ENCODE peak calls at places on chromosome 12, in five cellular contexts. One of them, this sample, is unnamed.

GRCh38 chr12:96989916-96990315 is 82.9 kb downstream of the NEDD1 start:
- DNase-seq in endothelial cell: peak
- DNase-seq in NCI-H1694 treated with DMSO at 0.1 percent for 48 hours: no peak
- DNase-seq in GM18507: no peak
- DNase-seq in NCI-H1417: peak
- DNase-seq in this sample: no peak

GRCh38 chr12:96220902-96221301 is 26.7 kb downstream of the ELK3 start:
- DNase-seq in endothelial cell: no peak
- DNase-seq in NCI-H1694 treated with DMSO at 0.1 percent for 48 hours: no peak
- DNase-seq in GM18507: no peak
- DNase-seq in NCI-H1417: no peak
- DNase-seq in this sample: no peak

GRCh38 chr12:104671407-104672095 is 214.8 kb downstream of the CHST11 start:
- DNase-seq in NCI-H1417: peak
- DNase-seq in endothelial cell: no peak
- DNase-seq in NCI-H1694 treated with DMSO at 0.1 percent for 48 hours: no peak
- DNase-seq in GM18507: peak
- DNase-seq in this sample: no peak

GRCh38 chr12:94498073-94498472 is 38.4 kb upstream of the CEP83 start:
- DNase-seq in NCI-H1694 treated with DMSO at 0.1 percent for 48 hours: no peak
- DNase-seq in NCI-H1417: no peak
- DNase-seq in endothelial cell: no peak
- DNase-seq in GM18507: no peak
- DNase-seq in this sample: no peak

GRCh38 chr12:19707948-19708409 is 268.7 kb downstream of the AEBP2 start:
- DNase-seq in NCI-H1417: no peak
- DNase-seq in endothelial cell: no peak
- DNase-seq in NCI-H1694 treated with DMSO at 0.1 percent for 48 hours: no peak
- DNase-seq in GM18507: no peak
- DNase-seq in this sample: no peak

GRCh38 chr12:51442324-51442723 is 17.7 kb downstream of the SLC4A8 start:
- DNase-seq in endothelial cell: no peak
- DNase-seq in NCI-H1417: no peak
- DNase-seq in NCI-H1694 treated with DMSO at 0.1 percent for 48 hours: no peak
- DNase-seq in GM18507: no peak
- DNase-seq in this sample: no peak

GRCh38 chr12:98741229-98741614 is 96.1 kb downstream of the APAF1 start:
- DNase-seq in endothelial cell: no peak
- DNase-seq in GM18507: no peak
- DNase-seq in NCI-H1417: no peak
- DNase-seq in NCI-H1694 treated with DMSO at 0.1 percent for 48 hours: no peak
- DNase-seq in this sample: no peak

GRCh38 chr12:123444396-123445026 is 8.0 kb upstream of the RILPL2 start:
- DNase-seq in NCI-H1417: peak
- DNase-seq in NCI-H1694 treated with DMSO at 0.1 percent for 48 hours: no peak
- DNase-seq in GM18507: no peak
- DNase-seq in endothelial cell: no peak
- DNase-seq in this sample: no peak

GRCh38 chr12:21813125-21813524 is 38.6 kb upstream of the KCNJ8 start:
- DNase-seq in NCI-H1417: no peak
- DNase-seq in GM18507: no peak
- DNase-seq in NCI-H1694 treated with DMSO at 0.1 percent for 48 hours: no peak
- DNase-seq in endothelial cell: no peak
- DNase-seq in this sample: no peak

GRCh38 chr12:3802721-3803120 is 49.8 kb upstream of the CRACR2A start:
- DNase-seq in NCI-H1417: no peak
- DNase-seq in NCI-H1694 treated with DMSO at 0.1 percent for 48 hours: no peak
- DNase-seq in endothelial cell: no peak
- DNase-seq in GM18507: no peak
- DNase-seq in this sample: no peak

GRCh38 chr12:75878382-75878720 is 153.2 kb downstream of the PHLDA1 start:
- DNase-seq in GM18507: no peak
- DNase-seq in NCI-H1694 treated with DMSO at 0.1 percent for 48 hours: no peak
- DNase-seq in endothelial cell: no peak
- DNase-seq in NCI-H1417: no peak
- DNase-seq in this sample: no peak

GRCh38 chr12:104974626-104975290 is 11.4 kb upstream of the NOPCHAP1 start:
- DNase-seq in endothelial cell: no peak
- DNase-seq in NCI-H1417: no peak
- DNase-seq in NCI-H1694 treated with DMSO at 0.1 percent for 48 hours: no peak
- DNase-seq in GM18507: peak
- DNase-seq in this sample: no peak

GRCh38 chr12:108129017-108129812 is at the start of gene WSCD2:
- DNase-seq in NCI-H1417: peak
- DNase-seq in GM18507: no peak
- DNase-seq in endothelial cell: peak
- DNase-seq in NCI-H1694 treated with DMSO at 0.1 percent for 48 hours: peak
- DNase-seq in this sample: peak

GRCh38 chr12:16668198-16668597 is 62.2 kb upstream of the LMO3 start:
- DNase-seq in GM18507: no peak
- DNase-seq in endothelial cell: no peak
- DNase-seq in NCI-H1417: no peak
- DNase-seq in NCI-H1694 treated with DMSO at 0.1 percent for 48 hours: no peak
- DNase-seq in this sample: no peak

GRCh38 chr12:131872154-131873046 is 22.0 kb upstream of the ULK1 start:
- DNase-seq in GM18507: no peak
- DNase-seq in NCI-H1694 treated with DMSO at 0.1 percent for 48 hours: no peak
- DNase-seq in NCI-H1417: no peak
- DNase-seq in endothelial cell: no peak
- DNase-seq in this sample: no peak

GRCh38 chr12:89824822-89825221 is 116.2 kb upstream of the ATP2B1 start:
- DNase-seq in GM18507: no peak
- DNase-seq in NCI-H1417: no peak
- DNase-seq in NCI-H1694 treated with DMSO at 0.1 percent for 48 hours: no peak
- DNase-seq in endothelial cell: no peak
- DNase-seq in this sample: no peak

GRCh38 chr12:27462851-27463250 is 16.3 kb downstream of the SMCO2 start:
- DNase-seq in endothelial cell: no peak
- DNase-seq in GM18507: no peak
- DNase-seq in NCI-H1417: no peak
- DNase-seq in NCI-H1694 treated with DMSO at 0.1 percent for 48 hours: no peak
- DNase-seq in this sample: peak

GRCh38 chr12:14827043-14827442 is 13.1 kb upstream of the SMCO3 start:
- DNase-seq in NCI-H1694 treated with DMSO at 0.1 percent for 48 hours: no peak
- DNase-seq in endothelial cell: no peak
- DNase-seq in NCI-H1417: no peak
- DNase-seq in GM18507: no peak
- DNase-seq in this sample: no peak

GRCh38 chr12:108803428-108804105 is 53.8 kb downstream of the SSH1 start:
- DNase-seq in endothelial cell: peak
- DNase-seq in GM18507: peak
- DNase-seq in NCI-H1417: peak
- DNase-seq in NCI-H1694 treated with DMSO at 0.1 percent for 48 hours: peak
- DNase-seq in this sample: peak

GRCh38 chr12:114384746-114385145 is 21.2 kb downstream of the TBX5 start:
- DNase-seq in GM18507: no peak
- DNase-seq in NCI-H1694 treated with DMSO at 0.1 percent for 48 hours: no peak
- DNase-seq in endothelial cell: no peak
- DNase-seq in NCI-H1417: no peak
- DNase-seq in this sample: no peak

GRCh38 chr12:65672441-65672840 is 151.8 kb upstream of the HMGA2 start:
- DNase-seq in NCI-H1417: no peak
- DNase-seq in endothelial cell: no peak
- DNase-seq in GM18507: no peak
- DNase-seq in NCI-H1694 treated with DMSO at 0.1 percent for 48 hours: no peak
- DNase-seq in this sample: no peak

GRCh38 chr12:71183018-71183417 is 25.2 kb upstream of the TSPAN8 start:
- DNase-seq in NCI-H1417: no peak
- DNase-seq in NCI-H1694 treated with DMSO at 0.1 percent for 48 hours: no peak
- DNase-seq in GM18507: no peak
- DNase-seq in endothelial cell: no peak
- DNase-seq in this sample: no peak

GRCh38 chr12:121226399-121226798 is 16.5 kb downstream of the P2RX4 start:
- DNase-seq in GM18507: no peak
- DNase-seq in NCI-H1417: no peak
- DNase-seq in NCI-H1694 treated with DMSO at 0.1 percent for 48 hours: no peak
- DNase-seq in endothelial cell: no peak
- DNase-seq in this sample: no peak

GRCh38 chr12:41795910-41796309 is 348.8 kb downstream of the GXYLT1 start:
- DNase-seq in NCI-H1694 treated with DMSO at 0.1 percent for 48 hours: no peak
- DNase-seq in endothelial cell: peak
- DNase-seq in GM18507: no peak
- DNase-seq in NCI-H1417: no peak
- DNase-seq in this sample: no peak

This sample was measured in DMS 273 treated with DMSO at 0.1 percent for 48 hours.